ENCODE peak calls at places on chromosomes 3 and 15, in eight cellular contexts. R is A549, O is psoas muscle, H is Peyer's patch, N is NCI-H1105 treated with DMSO at 0.1 percent for 48 hours, J is A172, M is NCI-H226, Y is activated T-cell treated with anti-CD3 and anti-CD28 coated beads for 4 hours. Q is an unnamed sample.

GRCh38 chr3:101940521-101940992 is 91.2 kb downstream of the NFKBIZ start:
- DNase-seq in M (peak; percentile 92), O (peak; percentile 42), N (peak; percentile 31), Y (no peak), R (no peak), J (peak; percentile 92), H (no peak), Q (peak; percentile 99)

GRCh38 chr15:99445272-99445850 is 120.4 kb upstream of the MEF2A start:
- DNase-seq in Y (no peak), J (no peak), R (no peak), O (no peak), N (no peak), M (no peak), H (no peak), Q (no peak)

GRCh38 chr15:58771621-58772235 is 626 bp downstream of the MINDY2 start:
- DNase-seq in H (peak; percentile 75), N (peak; percentile 57), J (peak; percentile 25), M (peak; percentile 19), R (peak; percentile 70), Y (no peak), O (peak; percentile 62), Q (peak; percentile 11)

GRCh38 chr3:195540526-195540925 is 2.6 kb downstream of the PPP1R2 start:
- DNase-seq in M (no peak), N (no peak), J (no peak), R (no peak), O (no peak), H (no peak), Y (no peak), Q (no peak)

GRCh38 chr3:155426524-155427230 is 133.2 kb upstream of the STRIT1 start:
- DNase-seq in M (no peak), H (no peak), J (no peak), O (no peak), N (no peak), R (no peak), Y (no peak), Q (peak; percentile 66)

GRCh38 chr15:69289312-69290146 is 9.2 kb upstream of the PAQR5 start:
- DNase-seq in J (no peak), O (no peak), R (no peak), M (no peak), H (no peak), N (peak; percentile 42), Y (no peak), Q (peak; percentile 8)

GRCh38 chr3:48504051-48504946 is at the start of gene SHISA5:
- DNase-seq in Y (peak; percentile 31), H (peak; percentile 81), R (no peak), O (peak; percentile 87), J (peak; percentile 38), N (peak; percentile 6), M (peak; percentile 50), Q (peak; percentile 82)

GRCh38 chr3:123552095-123552714 is 32.6 kb downstream of the HACD2 start:
- DNase-seq in R (peak; percentile 18), N (peak; percentile 28), H (no peak), O (no peak), J (peak; percentile 18), M (no peak), Y (no peak), Q (peak; percentile 30)

GRCh38 chr3:85252686-85253085 is 293.9 kb downstream of the CADM2 start:
- DNase-seq in N (no peak), J (no peak), Y (no peak), R (no peak), H (no peak), O (no peak), M (no peak), Q (no peak)

GRCh38 chr3:13582366-13583250 is 33.7 kb downstream of the FBLN2 start:
- DNase-seq in M (no peak), Y (no peak), R (no peak), N (no peak), J (no peak), O (no peak), H (peak; percentile 39), Q (no peak)

GRCh38 chr3:101803152-101803782 is 24.3 kb downstream of the NXPE3 start:
- DNase-seq in R (peak; percentile 54), O (no peak), J (peak; percentile 88), Y (peak; percentile 57), M (peak; percentile 36), N (peak; percentile 58), H (no peak), Q (peak; percentile 84)

GRCh38 chr3:61645148-61645547 is 83.8 kb downstream of the PTPRG start:
- DNase-seq in R (peak; percentile 9), Y (no peak), O (no peak), H (no peak), N (no peak), M (peak; percentile 54), J (no peak), Q (no peak)

GRCh38 chr3:184176377-184177330 is 2.0 kb downstream of the AP2M1 start:
- DNase-seq in H (no peak), O (peak; percentile 75), Y (no peak), N (no peak), J (peak; percentile 98), R (peak; percentile 64), M (peak; percentile 99), Q (peak; percentile 92)

GRCh38 chr3:22156868-22157267 is 405.9 kb upstream of the ZNF385D start:
- DNase-seq in O (no peak), N (no peak), J (no peak), Y (no peak), R (no peak), H (no peak), M (no peak), Q (no peak)

GRCh38 chr3:69252631-69253030 is 130.2 kb upstream of the LMOD3 start:
- DNase-seq in J (no peak), H (no peak), O (no peak), R (no peak), Y (no peak), M (no peak), N (no peak), Q (no peak)

GRCh38 chr3:10901293-10902010 is 85.4 kb downstream of the SLC6A11 start:
- DNase-seq in H (no peak), M (no peak), O (no peak), N (no peak), Y (no peak), J (no peak), R (no peak), Q (no peak)

GRCh38 chr15:71440479-71441071 is 325.3 kb downstream of the THSD4 start:
- DNase-seq in J (peak; percentile 58), M (no peak), H (no peak), R (peak; percentile 67), Y (no peak), O (no peak), N (peak; percentile 92), Q (peak; percentile 88)

GRCh38 chr3:194537732-194538247 is 51.0 kb upstream of the ATP13A3 start:
- DNase-seq in R (no peak), H (no peak), J (peak; percentile 97), Y (no peak), O (no peak), N (peak; percentile 61), M (peak; percentile 77), Q (peak; percentile 73)

GRCh38 chr15:62068071-62068786 is 1.5 kb downstream of the C2CD4A start:
- DNase-seq in Y (no peak), R (peak; percentile 29), H (peak; percentile 77), J (peak; percentile 30), N (peak; percentile 11), M (no peak), O (peak; percentile 62), Q (peak; percentile 13)

GRCh38 chr3:52247455-52248164 is 2.1 kb downstream of the PPM1M start:
- DNase-seq in R (no peak), O (no peak), Y (no peak), N (no peak), H (no peak), M (no peak), J (no peak), Q (no peak)

GRCh38 chr3:113111308-113111707 is 100.0 kb upstream of the BOC start:
- DNase-seq in R (no peak), O (no peak), Y (no peak), M (no peak), J (no peak), H (no peak), N (no peak), Q (no peak)

GRCh38 chr15:90553248-90553745 is 23.6 kb downstream of the CRTC3 start:
- DNase-seq in Y (no peak), J (peak; percentile 19), R (no peak), M (no peak), H (no peak), O (no peak), N (no peak), Q (peak; percentile 95)

GRCh38 chr3:54882114-54882833 is 45.6 kb downstream of the LRTM1 start:
- DNase-seq in N (no peak), Y (no peak), O (no peak), J (peak; percentile 81), R (peak; percentile 25), M (peak; percentile 95), H (no peak), Q (peak; percentile 97)

GRCh38 chr3:101123084-101123483 is 129.9 kb upstream of the ABI3BP start:
- DNase-seq in R (no peak), M (no peak), O (no peak), Y (no peak), J (no peak), H (no peak), N (no peak), Q (no peak)

GRCh38 chr15:40982855-40983254 is 29.6 kb downstream of the CHAC1 start:
- DNase-seq in M (peak; percentile 46), R (no peak), O (no peak), Y (no peak), N (no peak), J (peak; percentile 81), H (no peak), Q (peak; percentile 58)

GRCh38 chr3:81308296-81308695 is 453.1 kb downstream of the GBE1 start:
- DNase-seq in O (no peak), H (no peak), N (no peak), M (peak; percentile 73), Y (no peak), J (no peak), R (no peak), Q (peak; percentile 14)

GRCh38 chr3:154616298-154616697 is 186.3 kb upstream of the GPR149 start:
- DNase-seq in N (no peak), Y (no peak), J (no peak), R (no peak), H (no peak), M (no peak), O (no peak), Q (no peak)

GRCh38 chr15:77035999-77036471 is 34.9 kb downstream of the TSPAN3 start:
- DNase-seq in J (no peak), Y (no peak), H (peak; percentile 51), O (no peak), N (no peak), M (no peak), R (no peak), Q (no peak)

GRCh38 chr3:81451611-81452010 is 309.8 kb downstream of the GBE1 start:
- DNase-seq in H (no peak), R (no peak), J (peak; percentile 21), N (no peak), M (peak; percentile 80), O (no peak), Y (no peak), Q (peak; percentile 67)

GRCh38 chr15:98649996-98650870 is 1.9 kb downstream of the IGF1R start:
- DNase-seq in Y (peak; percentile 18), H (peak; percentile 65), J (no peak), M (no peak), O (peak; percentile 46), N (no peak), R (no peak), Q (peak; percentile 51)

GRCh38 chr3:50454671-50455070 is 48.8 kb downstream of the CACNA2D2 start:
- DNase-seq in N (no peak), M (no peak), R (no peak), H (no peak), O (no peak), J (no peak), Y (no peak), Q (no peak)

GRCh38 chr3:141058996-141059395 is 7.8 kb downstream of the SPSB4 start:
- DNase-seq in J (no peak), R (no peak), N (no peak), O (no peak), M (no peak), Y (no peak), H (no peak), Q (no peak)

GRCh38 chr3:155753038-155753647 is 8.3 kb upstream of the PLCH1 start:
- DNase-seq in N (peak; percentile 56), M (no peak), O (no peak), Y (no peak), H (no peak), J (peak; percentile 51), R (no peak), Q (peak; percentile 55)

Q was measured in fibroblast of the aortic adventitia.